ENCODE peak calls at places on chromosomes 13 and 19, in ten cellular contexts. R is astrocyte; C is CD8-positive, alpha-beta memory T cell; I is AG10803; Q is CD8-positive, alpha-beta T cell; G is thoracic aorta; S is LNCaP clone FGC; N is Peyer's patch; U is ascending aorta; O is IMR-90. F is an unnamed sample.

GRCh38 chr19:15201374-15202023 is 704 bp upstream of the NOTCH3 start:
- DNase-seq in R (no peak), C (no peak), I (no peak), Q (no peak), G (no peak), S (no peak), N (no peak), U (no peak), O (no peak), F (no peak)

GRCh38 chr13:94548382-94549240 is 47.3 kb downstream of the TGDS start:
- DNase-seq in R (peak; percentile 27), C (peak; percentile 22), I (peak; percentile 45), Q (no peak), G (peak; percentile 5), S (peak; percentile 4), N (peak; percentile 80), U (peak; percentile 10), O (peak; percentile 29), F (peak; percentile 58)

GRCh38 chr13:37163626-37164365 is 58.3 kb upstream of the CSNK1A1L start:
- DNase-seq in R (no peak), C (no peak), I (peak; percentile 57), Q (no peak), G (no peak), S (no peak), N (no peak), U (no peak), O (no peak), F (no peak)

GRCh38 chr19:3642987-3643386 is 16.4 kb upstream of the CACTIN start:
- DNase-seq in R (no peak), C (no peak), I (no peak), Q (no peak), G (no peak), S (no peak), N (no peak), U (no peak), O (no peak), F (no peak)

GRCh38 chr19:28332886-28333285 is 880.1 kb downstream of the UQCRFS1 start:
- DNase-seq in R (no peak), C (no peak), I (no peak), Q (no peak), G (no peak), S (no peak), N (no peak), U (no peak), O (no peak), F (no peak)

GRCh38 chr19:3125900-3126524 is 9.8 kb upstream of the GNA15 start:
- DNase-seq in R (no peak), C (peak; percentile 63), I (peak; percentile 30), Q (peak; percentile 59), G (no peak), S (no peak), N (peak; percentile 85), U (no peak), O (no peak), F (peak; percentile 24)

GRCh38 chr13:87123987-87124784 is 547.0 kb upstream of the SLITRK5 start:
- DNase-seq in R (peak; percentile 100), C (no peak), I (peak; percentile 98), Q (no peak), G (no peak), S (no peak), N (no peak), U (no peak), O (peak; percentile 100), F (peak; percentile 97)

GRCh38 chr13:70568571-70568970 is 460.3 kb upstream of the KLHL1 start:
- DNase-seq in R (peak; percentile 16), C (no peak), I (peak; percentile 20), Q (no peak), G (no peak), S (peak; percentile 27), N (no peak), U (no peak), O (peak; percentile 26), F (peak; percentile 25)

GRCh38 chr19:8254286-8255001 is 45.3 kb downstream of the CERS4 start:
- DNase-seq in R (no peak), C (no peak), I (no peak), Q (no peak), G (no peak), S (no peak), N (no peak), U (no peak), O (no peak), F (no peak)

GRCh38 chr19:47021536-47022139 is 2.0 kb downstream of the NPAS1 start:
- DNase-seq in R (no peak), C (no peak), I (peak; percentile 11), Q (no peak), G (no peak), S (no peak), N (no peak), U (no peak), O (no peak), F (no peak)

GRCh38 chr19:34963531-34964406 is at the start of gene ZNF792:
- DNase-seq in R (peak; percentile 19), C (peak; percentile 22), I (peak; percentile 26), Q (no peak), G (no peak), S (no peak), N (peak; percentile 82), U (no peak), O (peak; percentile 34), F (peak; percentile 25)

GRCh38 chr19:52638601-52639000 is 446 bp upstream of the ZNF83 start:
- DNase-seq in R (peak; percentile 64), C (no peak), I (peak; percentile 52), Q (no peak), G (no peak), S (no peak), N (peak; percentile 54), U (peak; percentile 9), O (peak; percentile 69), F (no peak)

GRCh38 chr13:30872685-30873443 is 33.2 kb upstream of the MEDAG start:
- DNase-seq in R (peak; percentile 93), C (no peak), I (peak; percentile 82), Q (no peak), G (no peak), S (no peak), N (peak; percentile 57), U (peak; percentile 69), O (peak; percentile 94), F (peak; percentile 92)

GRCh38 chr13:29664591-29664990 is 69.1 kb upstream of the SLC7A1 start:
- DNase-seq in R (no peak), C (no peak), I (no peak), Q (no peak), G (no peak), S (no peak), N (no peak), U (no peak), O (no peak), F (no peak)

GRCh38 chr19:6806488-6806887 is 34.0 kb downstream of the VAV1 start:
- DNase-seq in R (no peak), C (no peak), I (no peak), Q (no peak), G (no peak), S (no peak), N (no peak), U (no peak), O (no peak), F (no peak)

DNA sequence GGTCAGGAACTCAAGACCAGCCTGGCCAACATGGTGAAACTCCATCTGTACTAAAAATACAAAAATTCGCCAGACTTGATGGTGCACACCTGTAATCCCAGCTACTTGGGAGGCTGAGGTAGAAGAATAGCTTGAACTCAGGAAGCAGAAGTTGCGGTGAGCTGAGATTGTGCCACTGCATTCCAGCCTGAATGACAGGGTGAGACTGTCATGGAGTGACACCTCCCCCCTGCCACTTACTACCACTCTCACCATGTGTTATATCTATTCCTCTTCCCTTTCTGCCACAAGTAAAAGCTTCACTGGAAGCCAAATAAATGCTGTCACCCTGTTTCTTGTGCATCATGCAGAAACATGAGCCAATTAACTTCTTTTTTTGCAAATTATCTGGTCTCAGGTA is 10.6 kb upstream of the CEACAM4 start:
- DNase-seq in R (no peak), C (no peak), I (no peak), Q (no peak), G (no peak), S (no peak), N (no peak), U (no peak), O (no peak), F (no peak)
- H3K4me3 ChIP-seq in R (no peak overlapping the region), C (no peak overlapping the region), I (no peak overlapping the region), Q (no peak overlapping the region), G (no peak overlapping the region), S (no peak overlapping the region), N (no peak overlapping the region), U (no peak overlapping the region), O (no peak overlapping the region), F (no peak overlapping the region)

GRCh38 chr13:46866150-46866549 is 30.7 kb downstream of the HTR2A start:
- DNase-seq in R (peak; percentile 8), C (no peak), I (peak; percentile 42), Q (no peak), G (no peak), S (no peak), N (peak; percentile 48), U (no peak), O (peak; percentile 63), F (peak; percentile 43)

DNA sequence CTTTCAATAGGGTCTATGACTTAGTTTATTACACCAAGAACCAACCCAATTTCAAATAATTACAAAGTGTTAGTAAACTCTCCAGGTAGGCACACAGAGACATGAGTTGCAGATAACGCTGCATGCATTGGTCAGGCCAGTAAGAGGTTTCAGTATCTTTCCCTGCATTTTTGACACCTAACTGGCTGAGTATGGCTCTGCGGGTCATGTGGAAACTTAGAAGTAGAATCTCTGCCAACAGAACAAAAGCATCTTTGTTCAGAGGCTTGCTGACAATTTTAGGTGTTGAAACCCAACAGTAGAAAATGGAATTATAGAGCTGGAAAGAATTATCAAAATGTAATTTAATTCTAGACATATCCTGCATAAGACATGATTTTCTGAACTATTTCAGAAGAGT is 25.3 kb downstream of the HTR2A start:
- DNase-seq in R (no peak), C (no peak), I (no peak), Q (no peak), G (no peak), S (no peak), N (no peak), U (no peak), O (no peak), F (no peak)
- H3K4me3 ChIP-seq in R (no peak overlapping the region), C (no peak overlapping the region), I (no peak overlapping the region), Q (no peak overlapping the region), G (no peak overlapping the region), S (no peak overlapping the region), N (no peak overlapping the region), U (no peak overlapping the region), O (no peak overlapping the region), F (no peak overlapping the region)

GRCh38 chr13:99992376-99992775 is 10.8 kb downstream of the ZIC2 start:
- DNase-seq in R (peak; percentile 29), C (no peak), I (no peak), Q (no peak), G (no peak), S (no peak), N (no peak), U (no peak), O (no peak), F (no peak)
- H3K4me3 ChIP-seq in R (no peak overlapping the region), C (no peak overlapping the region), I (no peak overlapping the region), Q (no peak overlapping the region), G (no peak overlapping the region), S (no peak overlapping the region), N (no peak overlapping the region), U (no peak overlapping the region), O (no peak overlapping the region), F (no peak overlapping the region)

GRCh38 chr13:106796280-106797047 is 228.5 kb upstream of the ARGLU1 start:
- DNase-seq in R (no peak), C (no peak), I (no peak), Q (no peak), G (no peak), S (no peak), N (no peak), U (no peak), O (no peak), F (no peak)
- H3K4me3 ChIP-seq in R (peak overlapping the region; percentile 47), C (no peak overlapping the region), I (no peak overlapping the region), Q (no peak overlapping the region), G (peak overlapping the region; percentile 35), S (no peak overlapping the region), N (peak overlapping the region; percentile 15), U (no peak overlapping the region), O (peak overlapping the region; percentile 26), F (no peak overlapping the region)

F was measured in fibroblast of the aortic adventitia.